ENCODE peak calls at places on chromosomes 7 and 10, in six cellular contexts. P is thoracic aorta, K is Peyer's patch, X is fibroblast of lung, N is retinal pigment epithelial cell, G is sigmoid colon. A is an unnamed sample.

GRCh38 chr10:86747796-86748581 is 8.4 kb upstream of the BMPR1A start:
- DNase-seq in P (no peak), K (no peak), X (peak; percentile 58), N (peak; percentile 17), G (no peak), A (no peak)

GRCh38 chr10:35041502-35041879 is 48.6 kb downstream of the CUL2 start:
- DNase-seq in P (no peak), K (no peak), X (no peak), N (no peak), G (no peak), A (no peak)

GRCh38 chr7:38186593-38187314 is 8.7 kb downstream of the STARD3NL start:
- DNase-seq in P (no peak), K (no peak), X (peak; percentile 59), N (peak; percentile 60), G (no peak), A (no peak)

GRCh38 chr7:155002411-155003214 is at the start of gene PAXIP1:
- DNase-seq in P (no peak), K (peak; percentile 30), X (no peak), N (no peak), G (peak; percentile 67), A (peak; percentile 17)

GRCh38 chr7:68613405-68613804 is 984.9 kb upstream of the AUTS2 start:
- DNase-seq in P (no peak), K (no peak), X (no peak), N (peak; percentile 26), G (no peak), A (no peak)

GRCh38 chr10:91409069-91409868 is 875 bp upstream of the HECTD2 start:
- DNase-seq in P (peak; percentile 45), K (peak; percentile 58), X (peak; percentile 89), N (no peak), G (peak; percentile 97), A (no peak)

GRCh38 chr7:49670991-49671390 is 102.4 kb upstream of the VWC2 start:
- DNase-seq in P (no peak), K (no peak), X (no peak), N (no peak), G (no peak), A (no peak)

GRCh38 chr10:70647086-70647485 is 25.2 kb upstream of the ADAMTS14 start:
- DNase-seq in P (no peak), K (no peak), X (no peak), N (no peak), G (no peak), A (no peak)

GRCh38 chr10:689433-690226 is at the start of gene DIP2C:
- DNase-seq in P (no peak), K (no peak), X (peak; percentile 76), N (no peak), G (peak; percentile 92), A (no peak)

GRCh38 chr7:80725181-80725611 is 86.8 kb downstream of the CD36 start:
- DNase-seq in P (no peak), K (no peak), X (no peak), N (no peak), G (no peak), A (no peak)

GRCh38 chr7:105885386-105886111 is 9.2 kb upstream of the ATXN7L1 start:
- DNase-seq in P (no peak), K (no peak), X (peak; percentile 4), N (no peak), G (no peak), A (no peak)

GRCh38 chr7:150400779-150401423 is 21.8 kb downstream of the ZNF775 start:
- DNase-seq in P (no peak), K (no peak), X (no peak), N (no peak), G (peak; percentile 59), A (no peak)

GRCh38 chr7:103065666-103066065 is 8.9 kb downstream of the FBXL13 start:
- DNase-seq in P (no peak), K (peak; percentile 47), X (peak; percentile 31), N (no peak), G (no peak), A (peak; percentile 44)

GRCh38 chr10:25084447-25084846 is 68.0 kb downstream of the THNSL1 start:
- DNase-seq in P (no peak), K (no peak), X (no peak), N (no peak), G (no peak), A (no peak)

GRCh38 chr10:1149793-1150637 is 93.8 kb downstream of the WDR37 start:
- DNase-seq in P (no peak), K (no peak), X (no peak), N (no peak), G (peak; percentile 45), A (no peak)

GRCh38 chr10:38003588-38003987 is 6.9 kb upstream of the ZNF33A start:
- DNase-seq in P (no peak), K (no peak), X (no peak), N (no peak), G (no peak), A (no peak)

GRCh38 chr10:29057712-29058426 is 231.0 kb upstream of the LYZL1 start:
- DNase-seq in P (no peak), K (no peak), X (peak; percentile 49), N (no peak), G (no peak), A (no peak)

GRCh38 chr7:86904949-86905834 is 154.3 kb downstream of the ELAPOR2 start:
- DNase-seq in P (no peak), K (no peak), X (peak; percentile 31), N (no peak), G (no peak), A (no peak)

GRCh38 chr7:28065721-28066285 is 114.8 kb downstream of the JAZF1 start:
- DNase-seq in P (no peak), K (no peak), X (no peak), N (no peak), G (no peak), A (no peak)

GRCh38 chr10:52615756-52616419 is 156.7 kb downstream of the MBL2 start:
- DNase-seq in P (no peak), K (no peak), X (peak; percentile 29), N (no peak), G (no peak), A (no peak)

GRCh38 chr10:70892631-70893030 is 4.3 kb upstream of the PCBD1 start:
- DNase-seq in P (no peak), K (no peak), X (no peak), N (no peak), G (peak; percentile 29), A (no peak)

GRCh38 chr10:14039968-14040668 is 290.6 kb downstream of the FRMD4A start:
- DNase-seq in P (no peak), K (no peak), X (peak; percentile 64), N (no peak), G (no peak), A (no peak)

GRCh38 chr7:105429746-105430612 is 41.3 kb upstream of the SRPK2 start:
- DNase-seq in P (no peak), K (peak; percentile 76), X (peak; percentile 57), N (peak; percentile 13), G (no peak), A (peak; percentile 17)

GRCh38 chr10:126969310-126969709 is 64.1 kb downstream of the DOCK1 start:
- DNase-seq in P (no peak), K (no peak), X (no peak), N (no peak), G (no peak), A (no peak)
- TF ChIP-seq CTCF in P (no peak), K (no peak), X (no peak), N (peak; percentile 41), G (no peak), A (no peak)

GRCh38 chr10:61994404-61995031 is 93.0 kb downstream of the ARID5B start:
- DNase-seq in P (no peak), K (no peak), X (no peak), N (no peak), G (no peak), A (no peak)
- H3K4me3 ChIP-seq in P (peak overlapping the region; percentile 62), K (no peak overlapping the region), X (no peak overlapping the region), N (peak overlapping the region; percentile 31), G (no peak overlapping the region), A (no peak overlapping the region)

GRCh38 chr10:120600871-120601644 is 144.0 kb downstream of the PLPP4 start:
- DNase-seq in P (no peak), K (no peak), X (no peak), N (no peak), G (no peak), A (no peak)
- TF ChIP-seq CTCF in P (no peak), K (no peak), X (no peak), N (peak; percentile 83), G (no peak), A (no peak)

DNA sequence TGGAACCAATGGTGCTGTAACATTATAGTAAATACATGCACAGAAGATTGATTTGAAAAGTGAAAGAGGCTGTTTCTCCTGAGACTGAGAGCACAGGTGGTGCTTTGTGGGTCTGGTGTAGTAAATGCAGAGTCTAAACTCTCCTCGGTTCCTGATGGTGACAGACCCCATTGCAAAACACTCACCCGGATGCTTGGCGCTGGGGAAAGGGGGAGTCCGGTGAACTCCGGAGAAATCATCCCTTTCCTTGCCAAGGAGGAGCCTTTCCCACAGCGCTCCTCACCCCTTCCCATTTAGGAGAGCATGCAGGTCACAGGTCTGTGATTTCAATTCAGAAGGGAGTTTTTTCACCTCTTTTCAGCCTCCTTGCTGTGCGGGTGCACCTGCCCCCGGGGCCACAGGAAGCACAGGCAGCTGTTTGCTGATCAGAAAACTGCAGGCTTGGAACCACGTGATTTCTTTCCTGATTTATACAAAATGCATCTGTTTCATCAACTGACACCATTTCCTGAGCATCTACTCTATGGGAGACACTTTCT is 75.6 kb upstream of the LYZL2 start:
- DNase-seq in P (no peak), K (peak; percentile 65), X (no peak), N (no peak), G (no peak), A (peak; percentile 49)
- H3K4me3 ChIP-seq in P (no peak overlapping the region), K (peak overlapping the region; percentile 35), X (no peak overlapping the region), N (no peak overlapping the region), G (no peak overlapping the region), A (peak overlapping the region; percentile 51)

DNA sequence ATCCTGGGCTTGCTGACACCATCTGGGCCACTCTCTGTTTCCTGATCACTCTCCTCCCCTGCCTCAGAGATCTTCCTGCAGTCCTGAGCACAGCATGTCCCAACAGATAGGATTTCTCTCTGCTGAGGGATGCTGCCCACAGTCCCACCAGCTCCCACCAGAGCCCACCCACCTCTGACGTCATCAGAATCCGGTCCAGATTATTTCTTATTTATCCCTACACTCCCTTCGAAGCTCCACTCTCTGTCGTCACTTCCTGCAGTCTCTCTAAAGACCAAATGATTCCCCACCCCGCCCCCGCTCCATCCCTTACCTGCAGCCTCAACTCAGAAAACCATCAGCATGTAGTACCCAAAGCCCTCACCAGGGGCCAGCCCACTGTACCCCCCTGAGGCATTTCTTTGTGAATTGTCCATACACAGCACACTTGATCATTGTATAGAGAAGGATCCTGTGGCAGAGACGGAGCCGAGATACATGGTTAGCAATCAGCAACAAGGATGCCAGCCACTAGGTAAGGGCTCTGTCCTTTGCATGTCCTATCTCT is 192.0 kb upstream of the MGMT start:
- DNase-seq in P (no peak), K (no peak), X (no peak), N (no peak), G (no peak), A (no peak)
- TF ChIP-seq CTCF in P (no peak), K (no peak), X (peak; percentile 9), N (no peak), G (no peak), A (no peak)